ENCODE peak calls at places on chromosomes 5 and 9, in seven cellular contexts. R is IMR-90, F is mesendoderm, O is H9, S is H1, A is trophoblast cell, D is mesenchymal stem cell. W is an unnamed sample.
A peak's percentile ranks its signal among the peaks of the same experiment; 100 is the strongest.

GRCh38 chr5:170503970-170504525 is at the start of gene KCNIP1:
- DNase-seq in A (no peak), F (peak; percentile 48), S (peak; percentile 72), O (peak; percentile 62), D (peak; percentile 25), R (no peak), W (peak; percentile 45)

GRCh38 chr5:59097116-59097515 is 514.2 kb downstream of the RAB3C start:
- DNase-seq in S (no peak), R (peak; percentile 83), O (no peak), D (peak; percentile 73), F (no peak), A (no peak), W (no peak)

GRCh38 chr5:134527156-134527960 is 1.9 kb downstream of the JADE2 start:
- DNase-seq in F (peak; percentile 98), A (peak; percentile 80), D (peak; percentile 94), S (peak; percentile 93), R (peak; percentile 90), O (peak; percentile 97), W (peak; percentile 89)

GRCh38 chr9:89622933-89623861 is 18.4 kb downstream of the GADD45G start:
- DNase-seq in F (no peak), A (no peak), D (no peak), O (no peak), S (no peak), R (no peak), W (no peak)

GRCh38 chr9:28610339-28610738 is 1037.1 kb upstream of the C9orf72 start:
- DNase-seq in S (no peak), R (no peak), A (no peak), F (no peak), D (no peak), O (no peak), W (no peak)

GRCh38 chr9:129111762-129112151 is 542 bp downstream of the PTPA start:
- DNase-seq in D (peak; percentile 62), S (no peak), R (peak; percentile 45), F (peak; percentile 45), O (peak; percentile 51), A (no peak), W (no peak)

GRCh38 chr9:114364123-114364522 is 23.7 kb downstream of the AKNA start:
- DNase-seq in F (no peak), R (peak; percentile 85), S (no peak), D (peak; percentile 95), A (no peak), O (no peak), W (no peak)

GRCh38 chr9:6305954-6306563 is 22.1 kb upstream of the TPD52L3 start:
- DNase-seq in F (peak; percentile 45), A (no peak), S (no peak), O (no peak), D (peak; percentile 43), R (peak; percentile 50), W (peak; percentile 8)

GRCh38 chr5:169707714-169708113 is 70.6 kb downstream of the DOCK2 start:
- DNase-seq in R (no peak), O (no peak), S (no peak), F (no peak), A (no peak), D (no peak), W (no peak)

GRCh38 chr5:80220268-80220897 is 35.5 kb downstream of the SERINC5 start:
- DNase-seq in D (no peak), S (no peak), O (no peak), A (no peak), R (no peak), F (peak; percentile 31), W (no peak)

GRCh38 chr5:6581559-6582426 is 51.1 kb downstream of the NSUN2 start:
- DNase-seq in A (no peak), R (no peak), F (no peak), S (no peak), O (no peak), D (no peak), W (no peak)

GRCh38 chr9:78601957-78602565 is 305.1 kb downstream of the PSAT1 start:
- DNase-seq in O (no peak), A (peak; percentile 44), R (peak; percentile 66), F (peak; percentile 52), D (peak; percentile 45), S (peak; percentile 55), W (peak; percentile 42)

GRCh38 chr5:95812100-95812472 is 10.4 kb downstream of the GLRX start:
- DNase-seq in O (no peak), F (no peak), S (no peak), R (peak; percentile 74), A (peak; percentile 55), D (peak; percentile 88), W (no peak)

GRCh38 chr9:21890696-21891095 is 88.3 kb downstream of the MTAP start:
- DNase-seq in O (no peak), R (no peak), A (no peak), D (no peak), F (no peak), S (no peak), W (no peak)

GRCh38 chr9:37994639-37995347 is 74.2 kb downstream of the SHB start:
- DNase-seq in R (peak; percentile 88), A (peak; percentile 40), D (peak; percentile 89), O (no peak), F (no peak), S (no peak), W (no peak)

GRCh38 chr9:93058357-93059096 is at the start of gene SUSD3:
- DNase-seq in O (peak; percentile 89), R (no peak), A (peak; percentile 32), D (peak; percentile 9), F (peak; percentile 90), S (peak; percentile 89), W (peak; percentile 77)

GRCh38 chr5:102271759-102272158 is 24.3 kb downstream of the SLCO4C1 start:
- DNase-seq in S (no peak), F (peak; percentile 19), R (no peak), A (no peak), D (peak; percentile 6), O (no peak), W (peak; percentile 11)

GRCh38 chr5:179112469-179113142 is 52.4 kb downstream of the ZNF354C start:
- DNase-seq in R (no peak), A (no peak), D (no peak), O (no peak), F (no peak), S (no peak), W (no peak)

GRCh38 chr5:93189707-93190120 is 391.3 kb downstream of the NR2F1-AS1 start:
- DNase-seq in F (no peak), A (peak; percentile 51), R (peak; percentile 97), S (no peak), O (no peak), D (peak; percentile 92), W (no peak)

GRCh38 chr5:127070243-127070642 is 3.1 kb downstream of the C5orf63 start:
- DNase-seq in R (no peak), O (no peak), D (no peak), S (no peak), F (no peak), A (no peak), W (no peak)

GRCh38 chr9:119398350-119398749 is 29.1 kb upstream of the BRINP1 start:
- DNase-seq in F (no peak), R (no peak), D (no peak), S (no peak), A (no peak), O (no peak), W (no peak)

DNA sequence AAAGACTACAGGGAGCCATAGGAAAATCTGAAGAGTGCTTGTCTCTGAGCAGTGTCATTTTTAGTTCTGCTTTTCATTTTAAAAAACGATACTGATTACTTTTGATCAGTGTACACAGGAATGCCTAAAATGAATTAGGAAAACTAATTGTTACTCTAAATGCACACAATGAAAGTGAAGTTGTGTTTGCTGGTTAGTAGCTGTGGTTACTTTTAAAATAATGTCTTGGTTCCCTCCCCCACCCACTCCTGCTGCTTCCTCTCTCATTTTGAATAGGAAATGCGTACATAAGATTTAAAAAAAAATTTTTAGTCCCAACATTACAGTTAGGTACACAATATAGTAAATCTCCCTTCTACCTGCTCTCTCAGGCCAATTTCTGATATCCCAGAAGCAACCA is 47.5 kb upstream of the PLPP1 start:
- DNase-seq in R (no peak), O (no peak), D (no peak), A (no peak), S (no peak), F (no peak), W (no peak)
- H3K23ac ChIP-seq in R (no peak overlapping the region), O (no peak overlapping the region), D (no peak overlapping the region), A (no peak overlapping the region), S (no peak overlapping the region), F (no peak overlapping the region), W (no peak overlapping the region)

DNA sequence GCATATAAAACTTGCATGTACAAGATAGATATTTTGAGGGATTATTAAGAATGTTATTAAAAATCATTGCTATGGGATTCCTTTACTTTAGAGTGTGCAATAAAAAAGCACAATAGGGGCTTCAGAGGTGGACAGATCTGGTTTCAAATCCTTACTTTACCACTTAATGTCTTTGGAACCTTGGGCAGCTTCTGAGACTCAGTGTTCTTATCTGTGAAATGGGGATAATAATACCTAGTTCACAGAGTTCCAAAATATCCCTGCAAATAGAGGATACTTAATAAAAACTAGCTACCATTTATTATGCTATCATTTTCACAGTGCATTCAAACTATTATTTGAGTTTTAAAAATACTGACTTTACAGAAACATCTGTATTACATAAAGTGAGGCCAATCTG is 23.3 kb upstream of the PANK3 start:
- DNase-seq in O (no peak), F (no peak), A (no peak), D (no peak), R (no peak), S (no peak), W (no peak)
- H2AK5ac ChIP-seq in O (no peak overlapping the region), F (no peak overlapping the region), A (no peak overlapping the region), D (no peak overlapping the region), R (no peak overlapping the region), S (no peak overlapping the region), W (no peak overlapping the region)

DNA sequence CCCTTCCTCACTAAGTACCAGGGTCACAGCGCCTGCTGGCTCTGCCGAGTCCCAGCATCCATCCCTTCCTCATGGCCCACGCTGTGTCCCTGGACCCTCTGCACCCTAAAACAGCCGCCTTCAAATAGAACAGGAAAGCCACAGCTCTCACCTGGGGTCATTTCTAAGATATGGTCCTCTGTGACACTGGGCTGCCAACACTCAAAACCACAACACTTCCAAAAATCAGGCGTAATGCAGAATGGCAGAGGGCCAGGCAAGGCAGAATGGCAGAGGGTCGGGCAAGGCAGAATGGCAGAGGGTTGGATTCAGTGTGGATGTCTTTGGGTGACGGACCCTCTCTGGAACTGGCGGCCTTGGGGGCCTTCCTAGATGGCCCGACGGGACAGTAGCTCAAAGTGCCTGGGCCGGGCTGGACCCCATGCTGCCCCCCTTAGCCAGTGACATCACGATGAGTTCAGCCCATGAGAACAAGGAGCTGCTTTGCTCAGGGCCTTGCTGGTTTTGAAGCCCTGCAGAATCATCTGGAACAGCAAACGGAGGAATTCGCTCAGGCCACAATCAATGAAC is 35.3 kb downstream of the ZDHHC11B start:
- DNase-seq in A (no peak), O (peak; percentile 9), F (no peak), D (no peak), R (no peak), S (no peak), W (no peak)
- H3K23ac ChIP-seq in A (no peak overlapping the region), O (no peak overlapping the region), F (no peak overlapping the region), D (no peak overlapping the region), R (no peak overlapping the region), S (no peak overlapping the region), W (no peak overlapping the region)

DNA sequence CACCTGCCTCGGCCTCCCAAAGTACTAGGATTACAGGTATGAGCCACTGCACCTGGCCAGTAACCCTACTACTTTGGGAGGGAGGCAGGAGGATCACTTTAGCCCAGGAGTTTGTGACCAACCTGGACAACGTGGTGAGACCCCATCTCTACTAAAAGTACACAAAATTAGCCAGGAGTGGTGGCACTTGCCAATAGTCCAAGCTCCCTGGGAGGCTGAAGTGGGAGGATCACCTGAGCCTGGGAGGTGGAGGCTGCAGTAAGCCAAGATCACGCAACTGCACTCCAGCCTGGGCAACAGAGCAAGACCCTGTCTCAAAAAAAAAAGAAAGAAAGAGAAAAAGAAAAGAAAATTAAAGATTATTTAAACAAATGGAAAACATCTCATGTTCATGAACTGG is 10.3 kb downstream of the GDF9 start:
- DNase-seq in F (no peak), O (no peak), D (no peak), A (no peak), S (peak; percentile 17), R (no peak), W (no peak)
- H2AK5ac ChIP-seq in F (no peak overlapping the region), O (no peak overlapping the region), D (no peak overlapping the region), A (no peak overlapping the region), S (no peak overlapping the region), R (no peak overlapping the region), W (no peak overlapping the region)